ENCODE peak calls at places on chromosomes 6 and 20, in four cellular contexts. H, J, N and X are unnamed samples.

GRCh38 chr20:31701591-31701990 is 21.1 kb downstream of the BCL2L1 start:
- DNase-seq in H (no peak), J (no peak), N (no peak), X (no peak)

GRCh38 chr6:166950443-166950821 is 5.9 kb downstream of the RNASET2 start:
- DNase-seq in H (no peak), J (no peak), N (no peak), X (no peak)

GRCh38 chr20:58102744-58103516 is 125.5 kb downstream of the ANKRD60 start:
- DNase-seq in H (no peak), J (no peak), N (peak), X (no peak)

GRCh38 chr20:43459022-43459942 is 1.6 kb downstream of the SRSF6 start:
- DNase-seq in H (no peak), J (no peak), N (no peak), X (peak)

GRCh38 chr20:20706285-20706684 is 6.2 kb downstream of the RALGAPA2 start:
- DNase-seq in H (no peak), J (no peak), N (no peak), X (no peak)

GRCh38 chr20:54649511-54649962 is 174.1 kb downstream of the DOK5 start:
- DNase-seq in H (peak), J (peak), N (peak), X (peak)

GRCh38 chr6:167952512-167952859 is 45.0 kb upstream of the KIF25 start:
- DNase-seq in H (no peak), J (no peak), N (no peak), X (no peak)

GRCh38 chr6:132298344-132298949 is 102.8 kb downstream of the MOXD1 start:
- DNase-seq in H (peak), J (no peak), N (peak), X (no peak)

GRCh38 chr6:53044071-53044470 is 21.1 kb upstream of the FBXO9 start:
- DNase-seq in H (peak), J (no peak), N (no peak), X (no peak)

GRCh38 chr20:32966382-32966781 is 37.9 kb downstream of the SUN5 start:
- DNase-seq in H (no peak), J (no peak), N (no peak), X (no peak)

GRCh38 chr6:151388997-151389639 is 2.2 kb downstream of the ZBTB2 start:
- DNase-seq in H (no peak), J (no peak), N (no peak), X (no peak)

GRCh38 chr20:48619126-48620101 is 208.4 kb downstream of the PREX1 start:
- DNase-seq in H (peak), J (no peak), N (peak), X (peak)

GRCh38 chr6:56542367-56543331 is 100.0 kb downstream of the DST start:
- DNase-seq in H (peak), J (peak), N (peak), X (peak)

GRCh38 chr20:13638162-13638495 is 603 bp downstream of the TASP1 start:
- DNase-seq in H (no peak), J (no peak), N (peak), X (no peak)

GRCh38 chr6:14254505-14254904 is 136.9 kb downstream of the CD83 start:
- DNase-seq in H (no peak), J (no peak), N (no peak), X (no peak)

GRCh38 chr6:107304421-107305025 is 154.8 kb downstream of the PDSS2 start:
- DNase-seq in H (no peak), J (no peak), N (peak), X (no peak)

GRCh38 chr20:31560094-31560899 is 44.8 kb upstream of the ID1 start:
- DNase-seq in H (peak), J (no peak), N (peak), X (peak)

GRCh38 chr20:41425180-41425884 is 58.7 kb upstream of the EMILIN3 start:
- DNase-seq in H (no peak), J (no peak), N (no peak), X (no peak)

GRCh38 chr6:15244605-15245360 is 1.1 kb upstream of the JARID2 start:
- DNase-seq in H (peak), J (no peak), N (peak), X (peak)

GRCh38 chr6:52925042-52925441 is 15.5 kb upstream of the GSTA3 start:
- DNase-seq in H (no peak), J (no peak), N (no peak), X (no peak)

GRCh38 chr6:44043036-44043478 is 84.2 kb downstream of the MRPL14 start:
- DNase-seq in H (no peak), J (no peak), N (peak), X (no peak)

GRCh38 chr6:159062564-159062945 is 17.8 kb upstream of the TAGAP start:
- DNase-seq in H (no peak), J (no peak), N (no peak), X (no peak)

GRCh38 chr6:154229796-154230195 is 126.8 kb downstream of the IPCEF1 start:
- DNase-seq in H (no peak), J (no peak), N (no peak), X (no peak)

GRCh38 chr6:26330835-26331808 is 33.9 kb upstream of the BTN3A2 start:
- DNase-seq in H (no peak), J (no peak), N (peak), X (no peak)

GRCh38 chr6:15663057-15663638 is 320 bp upstream of the DTNBP1 start:
- DNase-seq in H (no peak), J (peak), N (peak), X (no peak)

GRCh38 chr6:1082040-1082935 is 229.6 kb upstream of the FOXQ1 start:
- DNase-seq in H (no peak), J (peak), N (peak), X (no peak)

GRCh38 chr6:14630136-14630535 is 512.6 kb downstream of the CD83 start:
- DNase-seq in H (no peak), J (no peak), N (no peak), X (no peak)

GRCh38 chr6:99589290-99589672 is 17.4 kb upstream of the PRDM13 start:
- DNase-seq in H (no peak), J (no peak), N (peak), X (no peak)

GRCh38 chr20:3423126-3423525 is 15.7 kb upstream of the DNAAF9 start:
- DNase-seq in H (no peak), J (no peak), N (no peak), X (no peak)

GRCh38 chr20:57293998-57294397 is 27.6 kb upstream of the BMP7 start:
- DNase-seq in H (no peak), J (no peak), N (no peak), X (no peak)

GRCh38 chr6:157194643-157195042 is 128.7 kb downstream of the TMEM242 start:
- DNase-seq in H (no peak), J (no peak), N (peak), X (no peak)

GRCh38 chr6:67112120-67112519 is 1405.1 kb upstream of the EYS start:
- DNase-seq in H (no peak), J (no peak), N (no peak), X (no peak)

GRCh38 chr6:118382126-118382525 is 166.0 kb upstream of the PLN start:
- DNase-seq in H (no peak), J (no peak), N (no peak), X (no peak)

GRCh38 chr20:21109144-21109543 is 3.0 kb upstream of the LINC00237 start:
- DNase-seq in H (no peak), J (no peak), N (no peak), X (no peak)

GRCh38 chr6:155147958-155148663 is 115.7 kb upstream of the CLDN20 start:
- DNase-seq in H (no peak), J (no peak), N (peak), X (no peak)